ENCODE peak calls at places on chromosomes 16 and 17, in four cellular contexts. One of them, this sample, is unnamed.

GRCh38 chr16:58299757-58300349 is 5.0 kb upstream of the PRSS54 start:
- DNase-seq in activated B cell treated with CpG ODN at 0.5 μM for 24 hours: no peak
- DNase-seq in activated T-cell treated with anti-CD3 and anti-CD28 coated beads, Interleukin-2, amount 50 U/mL, for 4 hours: no peak
- DNase-seq in GM04504: no peak
- DNase-seq in this sample: peak; percentile 26

GRCh38 chr17:81277421-81277820 is 17.7 kb downstream of the SLC38A10 start:
- DNase-seq in activated T-cell treated with anti-CD3 and anti-CD28 coated beads, Interleukin-2, amount 50 U/mL, for 4 hours: no peak
- DNase-seq in GM04504: no peak
- DNase-seq in activated B cell treated with CpG ODN at 0.5 μM for 24 hours: no peak
- DNase-seq in this sample: no peak

GRCh38 chr16:21996923-21997692 is 3.8 kb downstream of the PDZD9 start:
- DNase-seq in activated B cell treated with CpG ODN at 0.5 μM for 24 hours: no peak
- DNase-seq in activated T-cell treated with anti-CD3 and anti-CD28 coated beads, Interleukin-2, amount 50 U/mL, for 4 hours: no peak
- DNase-seq in GM04504: no peak
- DNase-seq in this sample: peak; percentile 62

GRCh38 chr16:4976611-4977145 is 18.5 kb downstream of the SEC14L5 start:
- DNase-seq in activated T-cell treated with anti-CD3 and anti-CD28 coated beads, Interleukin-2, amount 50 U/mL, for 4 hours: no peak
- DNase-seq in activated B cell treated with CpG ODN at 0.5 μM for 24 hours: no peak
- DNase-seq in GM04504: no peak
- DNase-seq in this sample: peak; percentile 76

GRCh38 chr17:80279895-80280294 is 19.2 kb downstream of the RNF213 start:
- DNase-seq in GM04504: no peak
- DNase-seq in activated B cell treated with CpG ODN at 0.5 μM for 24 hours: no peak
- DNase-seq in activated T-cell treated with anti-CD3 and anti-CD28 coated beads, Interleukin-2, amount 50 U/mL, for 4 hours: no peak
- DNase-seq in this sample: no peak

GRCh38 chr16:58428621-58429557 is 36.6 kb downstream of the GINS3 start:
- DNase-seq in activated B cell treated with CpG ODN at 0.5 μM for 24 hours: no peak
- DNase-seq in GM04504: no peak
- DNase-seq in activated T-cell treated with anti-CD3 and anti-CD28 coated beads, Interleukin-2, amount 50 U/mL, for 4 hours: no peak
- DNase-seq in this sample: no peak

GRCh38 chr16:10685709-10686108 is 9.0 kb downstream of the TEKT5 start:
- DNase-seq in GM04504: no peak
- DNase-seq in activated T-cell treated with anti-CD3 and anti-CD28 coated beads, Interleukin-2, amount 50 U/mL, for 4 hours: no peak
- DNase-seq in activated B cell treated with CpG ODN at 0.5 μM for 24 hours: no peak
- DNase-seq in this sample: no peak

GRCh38 chr17:78868391-78868790 is 27.8 kb upstream of the USP36 start:
- DNase-seq in activated T-cell treated with anti-CD3 and anti-CD28 coated beads, Interleukin-2, amount 50 U/mL, for 4 hours: no peak
- DNase-seq in activated B cell treated with CpG ODN at 0.5 μM for 24 hours: no peak
- DNase-seq in GM04504: peak; percentile 64
- DNase-seq in this sample: no peak

GRCh38 chr17:29624586-29624985 is 1.9 kb upstream of the CORO6 start:
- DNase-seq in activated B cell treated with CpG ODN at 0.5 μM for 24 hours: no peak
- DNase-seq in activated T-cell treated with anti-CD3 and anti-CD28 coated beads, Interleukin-2, amount 50 U/mL, for 4 hours: no peak
- DNase-seq in GM04504: no peak
- DNase-seq in this sample: no peak

GRCh38 chr17:40598928-40599627 is 33.8 kb upstream of the CCR7 start:
- DNase-seq in activated T-cell treated with anti-CD3 and anti-CD28 coated beads, Interleukin-2, amount 50 U/mL, for 4 hours: peak; percentile 64
- DNase-seq in activated B cell treated with CpG ODN at 0.5 μM for 24 hours: peak; percentile 70
- DNase-seq in GM04504: no peak
- DNase-seq in this sample: no peak

GRCh38 chr16:68364601-68364998 is 53.8 kb downstream of the PRMT7 start:
- DNase-seq in activated T-cell treated with anti-CD3 and anti-CD28 coated beads, Interleukin-2, amount 50 U/mL, for 4 hours: no peak
- DNase-seq in activated B cell treated with CpG ODN at 0.5 μM for 24 hours: no peak
- DNase-seq in GM04504: no peak
- DNase-seq in this sample: no peak

GRCh38 chr17:79368521-79368920 is 242.3 kb downstream of the RBFOX3 start:
- DNase-seq in activated B cell treated with CpG ODN at 0.5 μM for 24 hours: no peak
- DNase-seq in GM04504: no peak
- DNase-seq in activated T-cell treated with anti-CD3 and anti-CD28 coated beads, Interleukin-2, amount 50 U/mL, for 4 hours: no peak
- DNase-seq in this sample: no peak

GRCh38 chr17:68820825-68821481 is 134.2 kb downstream of the ABCA8 start:
- DNase-seq in activated B cell treated with CpG ODN at 0.5 μM for 24 hours: no peak
- DNase-seq in activated T-cell treated with anti-CD3 and anti-CD28 coated beads, Interleukin-2, amount 50 U/mL, for 4 hours: no peak
- DNase-seq in GM04504: no peak
- DNase-seq in this sample: peak; percentile 99

GRCh38 chr16:15510992-15511391 is 76.6 kb downstream of the BMERB1 start:
- DNase-seq in activated B cell treated with CpG ODN at 0.5 μM for 24 hours: no peak
- DNase-seq in activated T-cell treated with anti-CD3 and anti-CD28 coated beads, Interleukin-2, amount 50 U/mL, for 4 hours: no peak
- DNase-seq in GM04504: no peak
- DNase-seq in this sample: no peak

GRCh38 chr16:80992676-80993292 is 13.9 kb downstream of the CMC2 start:
- DNase-seq in activated B cell treated with CpG ODN at 0.5 μM for 24 hours: no peak
- DNase-seq in GM04504: no peak
- DNase-seq in activated T-cell treated with anti-CD3 and anti-CD28 coated beads, Interleukin-2, amount 50 U/mL, for 4 hours: no peak
- DNase-seq in this sample: no peak

GRCh38 chr16:88815227-88815626 is 3.5 kb upstream of the APRT start:
- DNase-seq in GM04504: no peak
- DNase-seq in activated T-cell treated with anti-CD3 and anti-CD28 coated beads, Interleukin-2, amount 50 U/mL, for 4 hours: no peak
- DNase-seq in activated B cell treated with CpG ODN at 0.5 μM for 24 hours: no peak
- DNase-seq in this sample: no peak

GRCh38 chr16:67718668-67719047 is 458 bp downstream of the GFOD2 start:
- DNase-seq in activated B cell treated with CpG ODN at 0.5 μM for 24 hours: no peak
- DNase-seq in GM04504: no peak
- DNase-seq in activated T-cell treated with anti-CD3 and anti-CD28 coated beads, Interleukin-2, amount 50 U/mL, for 4 hours: no peak
- DNase-seq in this sample: no peak

GRCh38 chr16:30010817-30011504 is at the start of gene DOC2A:
- DNase-seq in GM04504: no peak
- DNase-seq in activated T-cell treated with anti-CD3 and anti-CD28 coated beads, Interleukin-2, amount 50 U/mL, for 4 hours: peak; percentile 24
- DNase-seq in activated B cell treated with CpG ODN at 0.5 μM for 24 hours: no peak
- DNase-seq in this sample: no peak

GRCh38 chr17:81867123-81867951 is 3.8 kb downstream of the ARHGDIA start:
- DNase-seq in activated B cell treated with CpG ODN at 0.5 μM for 24 hours: no peak
- DNase-seq in activated T-cell treated with anti-CD3 and anti-CD28 coated beads, Interleukin-2, amount 50 U/mL, for 4 hours: no peak
- DNase-seq in GM04504: no peak
- DNase-seq in this sample: peak; percentile 50

GRCh38 chr17:7814969-7815368 is 19.0 kb upstream of the KDM6B start:
- DNase-seq in GM04504: no peak
- DNase-seq in activated B cell treated with CpG ODN at 0.5 μM for 24 hours: no peak
- DNase-seq in activated T-cell treated with anti-CD3 and anti-CD28 coated beads, Interleukin-2, amount 50 U/mL, for 4 hours: no peak
- DNase-seq in this sample: no peak

GRCh38 chr17:62950067-62950466 is 16.0 kb upstream of the TANC2 start:
- DNase-seq in activated T-cell treated with anti-CD3 and anti-CD28 coated beads, Interleukin-2, amount 50 U/mL, for 4 hours: no peak
- DNase-seq in activated B cell treated with CpG ODN at 0.5 μM for 24 hours: no peak
- DNase-seq in GM04504: peak; percentile 52
- DNase-seq in this sample: no peak

GRCh38 chr17:3916013-3916696 is at the start of gene P2RX1:
- DNase-seq in activated T-cell treated with anti-CD3 and anti-CD28 coated beads, Interleukin-2, amount 50 U/mL, for 4 hours: no peak
- DNase-seq in GM04504: no peak
- DNase-seq in activated B cell treated with CpG ODN at 0.5 μM for 24 hours: peak; percentile 46
- DNase-seq in this sample: no peak

GRCh38 chr16:72357860-72358259 is 185.9 kb upstream of the PMFBP1 start:
- DNase-seq in activated B cell treated with CpG ODN at 0.5 μM for 24 hours: no peak
- DNase-seq in activated T-cell treated with anti-CD3 and anti-CD28 coated beads, Interleukin-2, amount 50 U/mL, for 4 hours: no peak
- DNase-seq in GM04504: no peak
- DNase-seq in this sample: no peak

GRCh38 chr16:77288222-77288621 is 89.0 kb downstream of the SYCE1L start:
- DNase-seq in activated B cell treated with CpG ODN at 0.5 μM for 24 hours: no peak
- DNase-seq in activated T-cell treated with anti-CD3 and anti-CD28 coated beads, Interleukin-2, amount 50 U/mL, for 4 hours: no peak
- DNase-seq in GM04504: peak; percentile 63
- DNase-seq in this sample: no peak

GRCh38 chr16:48271728-48272127 is 24.4 kb upstream of the ABCC11 start:
- DNase-seq in activated T-cell treated with anti-CD3 and anti-CD28 coated beads, Interleukin-2, amount 50 U/mL, for 4 hours: no peak
- DNase-seq in activated B cell treated with CpG ODN at 0.5 μM for 24 hours: no peak
- DNase-seq in GM04504: no peak
- DNase-seq in this sample: no peak

GRCh38 chr16:15854061-15854460 is 2.8 kb downstream of the MYH11 start:
- DNase-seq in GM04504: no peak
- DNase-seq in activated T-cell treated with anti-CD3 and anti-CD28 coated beads, Interleukin-2, amount 50 U/mL, for 4 hours: no peak
- DNase-seq in activated B cell treated with CpG ODN at 0.5 μM for 24 hours: no peak
- DNase-seq in this sample: no peak

GRCh38 chr17:43878260-43879082 is 28.9 kb downstream of the MPP2 start:
- DNase-seq in activated B cell treated with CpG ODN at 0.5 μM for 24 hours: peak; percentile 73
- DNase-seq in GM04504: peak; percentile 77
- DNase-seq in activated T-cell treated with anti-CD3 and anti-CD28 coated beads, Interleukin-2, amount 50 U/mL, for 4 hours: peak; percentile 61
- DNase-seq in this sample: peak; percentile 45

GRCh38 chr17:2192367-2193028 is 111.1 kb downstream of the SMG6 start:
- DNase-seq in activated B cell treated with CpG ODN at 0.5 μM for 24 hours: no peak
- DNase-seq in GM04504: peak; percentile 92
- DNase-seq in activated T-cell treated with anti-CD3 and anti-CD28 coated beads, Interleukin-2, amount 50 U/mL, for 4 hours: peak; percentile 49
- DNase-seq in this sample: no peak